ENCODE peak calls at places on chromosomes 16 and 17, in five cellular contexts. R, C, Z, S and W are unnamed samples.

GRCh38 chr16:87463722-87464690 is 28.8 kb downstream of the ZCCHC14 start:
- DNase-seq in R (peak), C (peak), Z (peak), S (no peak), W (no peak)

GRCh38 chr16:19432429-19432828 is 14.7 kb downstream of the TMC5 start:
- DNase-seq in R (no peak), C (no peak), Z (peak), S (no peak), W (no peak)

GRCh38 chr16:21260870-21261791 is 17.0 kb downstream of the CRYM start:
- DNase-seq in R (no peak), C (peak), Z (peak), S (no peak), W (no peak)

GRCh38 chr17:67639555-67639954 is 78.2 kb upstream of the NOL11 start:
- DNase-seq in R (no peak), C (no peak), Z (peak), S (no peak), W (no peak)

GRCh38 chr17:73166731-73167581 is 2.1 kb downstream of the SSTR2 start:
- DNase-seq in R (peak), C (no peak), Z (no peak), S (no peak), W (no peak)

GRCh38 chr17:61837175-61838051 is 25.9 kb downstream of the BRIP1 start:
- DNase-seq in R (peak), C (peak), Z (peak), S (peak), W (peak)

GRCh38 chr17:16945513-16946201 is 26.3 kb downstream of the TNFRSF13B start:
- DNase-seq in R (no peak), C (peak), Z (no peak), S (no peak), W (no peak)

GRCh38 chr17:8225813-8226535 is 15.6 kb upstream of the AURKB start:
- DNase-seq in R (peak), C (peak), Z (peak), S (peak), W (peak)

GRCh38 chr17:7745748-7746470 is 28.4 kb downstream of the DNAH2 start:
- DNase-seq in R (no peak), C (no peak), Z (peak), S (no peak), W (peak)

GRCh38 chr17:65170839-65171238 is 33.7 kb downstream of the RGS9 start:
- DNase-seq in R (no peak), C (no peak), Z (peak), S (no peak), W (no peak)

GRCh38 chr16:20023190-20023589 is 50.5 kb downstream of the GPR139 start:
- DNase-seq in R (peak), C (no peak), Z (peak), S (no peak), W (peak)

GRCh38 chr16:66156538-66156937 is 210.0 kb upstream of the CDH5 start:
- DNase-seq in R (no peak), C (no peak), Z (no peak), S (no peak), W (no peak)

GRCh38 chr17:58870747-58871146 is 115.1 kb downstream of the PPM1E start:
- DNase-seq in R (peak), C (no peak), Z (peak), S (no peak), W (no peak)

GRCh38 chr17:36980281-36980761 is 31.6 kb downstream of the AATF start:
- DNase-seq in R (no peak), C (no peak), Z (peak), S (no peak), W (no peak)

GRCh38 chr16:79430129-79430789 is 170.3 kb downstream of the MAF start:
- DNase-seq in R (no peak), C (no peak), Z (no peak), S (no peak), W (no peak)

GRCh38 chr17:47955497-47956461 is 1.9 kb downstream of the PRR15L start:
- DNase-seq in R (no peak), C (no peak), Z (no peak), S (no peak), W (no peak)

GRCh38 chr16:81804134-81804610 is 25.1 kb downstream of the PLCG2 start:
- DNase-seq in R (peak), C (no peak), Z (no peak), S (no peak), W (no peak)

GRCh38 chr17:49146620-49147306 is 14.2 kb downstream of the B4GALNT2 start:
- DNase-seq in R (no peak), C (no peak), Z (peak), S (no peak), W (no peak)

GRCh38 chr16:67245189-67245585 is 2.1 kb downstream of the FHOD1 start:
- DNase-seq in R (no peak), C (no peak), Z (no peak), S (no peak), W (no peak)

GRCh38 chr16:67246945-67247697 is at the start of gene FHOD1:
- DNase-seq in R (peak), C (peak), Z (peak), S (peak), W (peak)

GRCh38 chr16:67247698-67248400 is 568 bp upstream of the FHOD1 start:
- DNase-seq in R (no peak), C (no peak), Z (no peak), S (no peak), W (no peak)

GRCh38 chr16:67245674-67246080 is 1.6 kb downstream of the FHOD1 start:
- DNase-seq in R (no peak), C (no peak), Z (no peak), S (no peak), W (no peak)

DNA sequence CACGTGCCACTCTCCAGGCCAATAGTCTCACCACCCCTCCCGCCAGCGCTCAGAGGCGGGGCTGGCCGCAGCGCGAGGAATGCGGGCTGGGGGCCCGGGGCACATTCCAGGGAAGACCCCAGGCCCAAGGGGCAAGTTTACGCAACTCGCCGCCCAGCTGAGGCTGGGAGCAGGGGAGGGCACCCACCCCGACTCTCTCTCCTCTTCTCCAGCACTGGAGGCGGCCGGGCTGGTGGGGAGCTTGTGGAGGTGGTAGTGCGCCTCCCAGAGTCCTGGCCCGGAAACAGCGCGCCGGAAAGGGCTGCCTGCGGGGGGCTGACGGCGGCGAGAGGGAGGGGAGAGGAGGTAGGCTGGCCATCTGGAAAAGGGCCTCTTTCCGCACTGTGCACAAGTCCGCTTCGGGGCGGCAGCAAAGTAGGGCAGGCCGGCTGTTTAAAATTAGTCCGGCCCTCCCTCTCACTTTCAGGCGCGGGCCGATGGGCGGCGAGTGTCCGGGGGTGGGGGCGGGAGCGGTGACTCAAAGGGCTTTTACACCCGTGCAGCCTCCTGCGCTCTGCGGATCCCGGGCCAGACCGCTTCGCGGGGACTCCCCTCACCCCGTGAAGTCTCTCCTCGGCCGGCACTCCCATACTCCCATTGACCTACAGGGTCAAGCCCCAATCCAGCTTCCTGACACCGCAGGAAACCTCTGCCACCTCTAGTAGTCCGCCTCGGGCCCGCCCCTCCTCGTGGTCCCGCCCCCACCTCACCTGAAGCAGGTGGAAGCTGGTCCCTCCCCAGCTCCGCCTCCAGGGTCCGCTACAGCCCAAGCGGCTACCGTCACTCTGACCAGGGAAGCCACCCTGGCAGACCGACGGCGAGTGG is 968 bp downstream of the FHOD1 start:
- DNase-seq in R (peak), C (peak), Z (peak), S (peak), W (peak)
- TF ChIP-seq CTCF in R (peak), C (peak), Z (peak), S (no peak), W (peak)

DNA sequence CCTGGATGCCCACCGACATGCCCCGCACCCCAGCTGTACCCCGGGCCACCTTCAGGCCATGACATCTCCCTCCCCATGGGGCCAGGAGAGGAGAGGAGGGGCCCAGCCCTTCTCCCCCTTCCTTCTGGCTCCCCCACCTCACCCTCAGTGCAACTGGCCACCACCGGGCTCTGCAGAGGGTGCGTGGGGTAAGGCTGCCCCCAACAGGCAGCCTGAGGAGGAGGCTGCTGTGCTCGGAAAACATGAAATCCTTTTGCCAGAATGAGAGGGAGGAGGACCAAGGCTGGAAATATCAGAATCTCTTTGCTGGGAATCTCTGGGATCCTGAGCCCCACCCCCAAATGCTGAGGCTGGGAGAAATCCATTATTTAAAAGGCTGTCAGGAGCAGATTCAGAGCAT is 68.4 kb downstream of the CCT6B start:
- DNase-seq in R (peak), C (peak), Z (no peak), S (no peak), W (peak)
- TF ChIP-seq CTCF in R (peak), C (no peak), Z (peak), S (peak), W (peak)

GRCh38 chr16:30688701-30689100 is 10.3 kb upstream of the SRCAP start:
- DNase-seq in R (no peak), C (no peak), Z (no peak), S (no peak), W (no peak)
- TF ChIP-seq CTCF in R (no peak), C (no peak), Z (no peak), S (no peak), W (no peak)

GRCh38 chr17:80216473-80217456 is 3.4 kb downstream of the SGSH start:
- DNase-seq in R (no peak), C (no peak), Z (no peak), S (no peak), W (no peak)
- TF ChIP-seq CTCF in R (no peak), C (no peak), Z (no peak), S (no peak), W (no peak)